ENCODE peak calls at places on chromosome 20, in five cellular contexts. One of them, this sample, is unnamed.

GRCh38 chr20:18056174-18057105 is 1.3 kb downstream of the OVOL2 start:
- DNase-seq in germinal center: peak; percentile 38
- DNase-seq in effector CD4-positive, alpha-beta T cell: no peak
- DNase-seq in CD8-positive, alpha-beta memory T cell: no peak
- DNase-seq in cortex of kidney: no peak
- DNase-seq in this sample: peak; percentile 34

GRCh38 chr20:51083447-51083846 is 60.5 kb upstream of the KCNG1 start:
- DNase-seq in germinal center: no peak
- DNase-seq in effector CD4-positive, alpha-beta T cell: no peak
- DNase-seq in CD8-positive, alpha-beta memory T cell: no peak
- DNase-seq in cortex of kidney: no peak
- DNase-seq in this sample: no peak

GRCh38 chr20:43981535-43981934 is 66.9 kb downstream of the TOX2 start:
- DNase-seq in germinal center: no peak
- DNase-seq in effector CD4-positive, alpha-beta T cell: no peak
- DNase-seq in CD8-positive, alpha-beta memory T cell: no peak
- DNase-seq in cortex of kidney: no peak
- DNase-seq in this sample: no peak

GRCh38 chr20:62501801-62502495 is 26.2 kb upstream of the GATA5 start:
- DNase-seq in germinal center: no peak
- DNase-seq in effector CD4-positive, alpha-beta T cell: peak; percentile 32
- DNase-seq in CD8-positive, alpha-beta memory T cell: peak; percentile 15
- DNase-seq in cortex of kidney: no peak
- DNase-seq in this sample: peak; percentile 73

GRCh38 chr20:18974660-18975059 is 161.1 kb downstream of the SCP2D1 start:
- DNase-seq in germinal center: no peak
- DNase-seq in effector CD4-positive, alpha-beta T cell: no peak
- DNase-seq in CD8-positive, alpha-beta memory T cell: no peak
- DNase-seq in cortex of kidney: no peak
- DNase-seq in this sample: no peak

GRCh38 chr20:32678948-32679347 is 5.2 kb upstream of the C20orf203 start:
- DNase-seq in germinal center: no peak
- DNase-seq in effector CD4-positive, alpha-beta T cell: no peak
- DNase-seq in CD8-positive, alpha-beta memory T cell: no peak
- DNase-seq in cortex of kidney: no peak
- DNase-seq in this sample: no peak

GRCh38 chr20:37407573-37408002 is 61.6 kb downstream of the SRC start:
- DNase-seq in germinal center: no peak
- DNase-seq in effector CD4-positive, alpha-beta T cell: no peak
- DNase-seq in CD8-positive, alpha-beta memory T cell: no peak
- DNase-seq in cortex of kidney: no peak
- DNase-seq in this sample: no peak

GRCh38 chr20:60403105-60403741 is 445.0 kb downstream of the CDH26 start:
- DNase-seq in germinal center: no peak
- DNase-seq in effector CD4-positive, alpha-beta T cell: no peak
- DNase-seq in CD8-positive, alpha-beta memory T cell: no peak
- DNase-seq in cortex of kidney: no peak
- DNase-seq in this sample: no peak

GRCh38 chr20:54345301-54345724 is 130.1 kb upstream of the DOK5 start:
- DNase-seq in germinal center: no peak
- DNase-seq in effector CD4-positive, alpha-beta T cell: no peak
- DNase-seq in CD8-positive, alpha-beta memory T cell: no peak
- DNase-seq in cortex of kidney: no peak
- DNase-seq in this sample: no peak

GRCh38 chr20:62485062-62485700 is 9.4 kb upstream of the GATA5 start:
- DNase-seq in germinal center: no peak
- DNase-seq in effector CD4-positive, alpha-beta T cell: no peak
- DNase-seq in CD8-positive, alpha-beta memory T cell: no peak
- DNase-seq in cortex of kidney: no peak
- DNase-seq in this sample: no peak

GRCh38 chr20:49284818-49285217 is 7.0 kb upstream of the ZNFX1 start:
- DNase-seq in germinal center: no peak
- DNase-seq in effector CD4-positive, alpha-beta T cell: no peak
- DNase-seq in CD8-positive, alpha-beta memory T cell: no peak
- DNase-seq in cortex of kidney: no peak
- DNase-seq in this sample: no peak

GRCh38 chr20:9581509-9581908 is 67.1 kb downstream of the LAMP5 start:
- DNase-seq in germinal center: no peak
- DNase-seq in effector CD4-positive, alpha-beta T cell: no peak
- DNase-seq in CD8-positive, alpha-beta memory T cell: no peak
- DNase-seq in cortex of kidney: no peak
- DNase-seq in this sample: no peak

GRCh38 chr20:19427480-19427879 is 215.0 kb downstream of the SLC24A3 start:
- DNase-seq in germinal center: no peak
- DNase-seq in effector CD4-positive, alpha-beta T cell: no peak
- DNase-seq in CD8-positive, alpha-beta memory T cell: no peak
- DNase-seq in cortex of kidney: no peak
- DNase-seq in this sample: no peak

GRCh38 chr20:3669710-3670367 is 6.6 kb upstream of the GFRA4 start:
- DNase-seq in germinal center: no peak
- DNase-seq in effector CD4-positive, alpha-beta T cell: no peak
- DNase-seq in CD8-positive, alpha-beta memory T cell: no peak
- DNase-seq in cortex of kidney: no peak
- DNase-seq in this sample: no peak

GRCh38 chr20:9126527-9126926 is 57.6 kb downstream of the PLCB4 start:
- DNase-seq in germinal center: no peak
- DNase-seq in effector CD4-positive, alpha-beta T cell: no peak
- DNase-seq in CD8-positive, alpha-beta memory T cell: no peak
- DNase-seq in cortex of kidney: no peak
- DNase-seq in this sample: no peak

GRCh38 chr20:38748097-38748862 is at the start of gene ACTR5:
- DNase-seq in germinal center: peak; percentile 97
- DNase-seq in effector CD4-positive, alpha-beta T cell: peak; percentile 96
- DNase-seq in CD8-positive, alpha-beta memory T cell: peak; percentile 98
- DNase-seq in cortex of kidney: peak; percentile 38
- DNase-seq in this sample: peak; percentile 99

GRCh38 chr20:62628691-62629090 is 13.6 kb upstream of the SLCO4A1 start:
- DNase-seq in germinal center: no peak
- DNase-seq in effector CD4-positive, alpha-beta T cell: no peak
- DNase-seq in CD8-positive, alpha-beta memory T cell: no peak
- DNase-seq in cortex of kidney: no peak
- DNase-seq in this sample: no peak

GRCh38 chr20:39222102-39222501 is 260.0 kb downstream of the DHX35 start:
- DNase-seq in germinal center: no peak
- DNase-seq in effector CD4-positive, alpha-beta T cell: no peak
- DNase-seq in CD8-positive, alpha-beta memory T cell: no peak
- DNase-seq in cortex of kidney: no peak
- DNase-seq in this sample: no peak

GRCh38 chr20:2305946-2306345 is 10.1 kb downstream of the TGM3 start:
- DNase-seq in germinal center: no peak
- DNase-seq in effector CD4-positive, alpha-beta T cell: no peak
- DNase-seq in CD8-positive, alpha-beta memory T cell: no peak
- DNase-seq in cortex of kidney: no peak
- DNase-seq in this sample: no peak

GRCh38 chr20:32289661-32290431 is 12.4 kb downstream of the KIF3B start:
- DNase-seq in germinal center: no peak
- DNase-seq in effector CD4-positive, alpha-beta T cell: no peak
- DNase-seq in CD8-positive, alpha-beta memory T cell: no peak
- DNase-seq in cortex of kidney: no peak
- DNase-seq in this sample: no peak

GRCh38 chr20:40283689-40284088 is 405.3 kb downstream of the MAFB start:
- DNase-seq in germinal center: no peak
- DNase-seq in effector CD4-positive, alpha-beta T cell: no peak
- DNase-seq in CD8-positive, alpha-beta memory T cell: no peak
- DNase-seq in cortex of kidney: no peak
- DNase-seq in this sample: no peak

GRCh38 chr20:7859371-7859802 is 80.9 kb downstream of the HAO1 start:
- DNase-seq in germinal center: no peak
- DNase-seq in effector CD4-positive, alpha-beta T cell: no peak
- DNase-seq in CD8-positive, alpha-beta memory T cell: no peak
- DNase-seq in cortex of kidney: no peak
- DNase-seq in this sample: peak; percentile 6

GRCh38 chr20:33604084-33604990 is 57.8 kb upstream of the C20orf144 start:
- DNase-seq in germinal center: no peak
- DNase-seq in effector CD4-positive, alpha-beta T cell: no peak
- DNase-seq in CD8-positive, alpha-beta memory T cell: no peak
- DNase-seq in cortex of kidney: no peak
- DNase-seq in this sample: no peak